ENCODE peak calls at places on chromosomes 12 and 14, in eight cellular contexts. One of them, this sample, is unnamed.
A peak's percentile ranks its signal among the peaks of the same experiment; 100 is the strongest.

GRCh38 chr12:88866881-88867280 is 286.6 kb upstream of the KITLG start:
- DNase-seq in foreskin melanocyte: no peak
- DNase-seq in HuH-7.5: no peak
- DNase-seq in A172: no peak
- DNase-seq in lung microvascular endothelial cell: no peak
- DNase-seq in CD8-positive, alpha-beta T cell: no peak
- DNase-seq in hippocampal formation: no peak
- DNase-seq in activated T-helper 1 cell treated with anti-CD3 and anti-CD28 coated beads, Interleukin-2, amount 50 U/mL, for 16 hours: no peak
- DNase-seq in this sample: no peak

GRCh38 chr12:38528527-38528926 is 212.0 kb downstream of the ALG10B start:
- DNase-seq in hippocampal formation: no peak
- DNase-seq in activated T-helper 1 cell treated with anti-CD3 and anti-CD28 coated beads, Interleukin-2, amount 50 U/mL, for 16 hours: no peak
- DNase-seq in foreskin melanocyte: no peak
- DNase-seq in HuH-7.5: no peak
- DNase-seq in lung microvascular endothelial cell: no peak
- DNase-seq in CD8-positive, alpha-beta T cell: no peak
- DNase-seq in A172: no peak
- DNase-seq in this sample: no peak

GRCh38 chr14:96904201-96904600 is 107.0 kb downstream of the VRK1 start:
- DNase-seq in lung microvascular endothelial cell: no peak
- DNase-seq in HuH-7.5: no peak
- DNase-seq in CD8-positive, alpha-beta T cell: no peak
- DNase-seq in A172: no peak
- DNase-seq in foreskin melanocyte: no peak
- DNase-seq in activated T-helper 1 cell treated with anti-CD3 and anti-CD28 coated beads, Interleukin-2, amount 50 U/mL, for 16 hours: no peak
- DNase-seq in hippocampal formation: no peak
- DNase-seq in this sample: no peak

GRCh38 chr14:104659764-104660523 is 29.5 kb upstream of the INF2 start:
- DNase-seq in hippocampal formation: no peak
- DNase-seq in CD8-positive, alpha-beta T cell: no peak
- DNase-seq in A172: no peak
- DNase-seq in HuH-7.5: no peak
- DNase-seq in lung microvascular endothelial cell: no peak
- DNase-seq in foreskin melanocyte: no peak
- DNase-seq in activated T-helper 1 cell treated with anti-CD3 and anti-CD28 coated beads, Interleukin-2, amount 50 U/mL, for 16 hours: no peak
- DNase-seq in this sample: no peak

GRCh38 chr12:120416490-120417216 is 21.3 kb upstream of the COX6A1 start:
- DNase-seq in hippocampal formation: no peak
- DNase-seq in A172: no peak
- DNase-seq in foreskin melanocyte: no peak
- DNase-seq in HuH-7.5: no peak
- DNase-seq in activated T-helper 1 cell treated with anti-CD3 and anti-CD28 coated beads, Interleukin-2, amount 50 U/mL, for 16 hours: no peak
- DNase-seq in lung microvascular endothelial cell: no peak
- DNase-seq in CD8-positive, alpha-beta T cell: no peak
- DNase-seq in this sample: no peak

GRCh38 chr12:111692575-111693210 is 6.8 kb downstream of the ACAD10 start:
- DNase-seq in A172: peak; percentile 8
- DNase-seq in CD8-positive, alpha-beta T cell: no peak
- DNase-seq in foreskin melanocyte: no peak
- DNase-seq in lung microvascular endothelial cell: no peak
- DNase-seq in HuH-7.5: no peak
- DNase-seq in activated T-helper 1 cell treated with anti-CD3 and anti-CD28 coated beads, Interleukin-2, amount 50 U/mL, for 16 hours: no peak
- DNase-seq in hippocampal formation: no peak
- DNase-seq in this sample: no peak

GRCh38 chr14:80117876-80118275 is 93.4 kb downstream of the DIO2 start:
- DNase-seq in lung microvascular endothelial cell: no peak
- DNase-seq in hippocampal formation: no peak
- DNase-seq in activated T-helper 1 cell treated with anti-CD3 and anti-CD28 coated beads, Interleukin-2, amount 50 U/mL, for 16 hours: no peak
- DNase-seq in CD8-positive, alpha-beta T cell: no peak
- DNase-seq in foreskin melanocyte: no peak
- DNase-seq in HuH-7.5: no peak
- DNase-seq in A172: no peak
- DNase-seq in this sample: no peak

GRCh38 chr14:35347323-35348043 is 55.3 kb downstream of the PSMA6 start:
- DNase-seq in foreskin melanocyte: no peak
- DNase-seq in A172: no peak
- DNase-seq in hippocampal formation: no peak
- DNase-seq in lung microvascular endothelial cell: no peak
- DNase-seq in activated T-helper 1 cell treated with anti-CD3 and anti-CD28 coated beads, Interleukin-2, amount 50 U/mL, for 16 hours: no peak
- DNase-seq in CD8-positive, alpha-beta T cell: no peak
- DNase-seq in HuH-7.5: no peak
- DNase-seq in this sample: no peak

GRCh38 chr14:100386121-100386520 is 63.0 kb downstream of the SLC25A47 start:
- DNase-seq in lung microvascular endothelial cell: peak; percentile 42
- DNase-seq in activated T-helper 1 cell treated with anti-CD3 and anti-CD28 coated beads, Interleukin-2, amount 50 U/mL, for 16 hours: no peak
- DNase-seq in CD8-positive, alpha-beta T cell: no peak
- DNase-seq in foreskin melanocyte: no peak
- DNase-seq in A172: no peak
- DNase-seq in hippocampal formation: no peak
- DNase-seq in HuH-7.5: no peak
- DNase-seq in this sample: no peak

GRCh38 chr12:1519642-1520041 is 74.7 kb downstream of the FBXL14 start:
- DNase-seq in HuH-7.5: no peak
- DNase-seq in A172: no peak
- DNase-seq in foreskin melanocyte: no peak
- DNase-seq in activated T-helper 1 cell treated with anti-CD3 and anti-CD28 coated beads, Interleukin-2, amount 50 U/mL, for 16 hours: no peak
- DNase-seq in lung microvascular endothelial cell: no peak
- DNase-seq in CD8-positive, alpha-beta T cell: no peak
- DNase-seq in hippocampal formation: no peak
- DNase-seq in this sample: no peak

GRCh38 chr12:82688035-82688501 is 1.4 kb downstream of the TMTC2 start:
- DNase-seq in HuH-7.5: no peak
- DNase-seq in A172: peak; percentile 5
- DNase-seq in activated T-helper 1 cell treated with anti-CD3 and anti-CD28 coated beads, Interleukin-2, amount 50 U/mL, for 16 hours: no peak
- DNase-seq in hippocampal formation: peak; percentile 49
- DNase-seq in CD8-positive, alpha-beta T cell: no peak
- DNase-seq in lung microvascular endothelial cell: no peak
- DNase-seq in foreskin melanocyte: peak; percentile 41
- DNase-seq in this sample: peak; percentile 18

GRCh38 chr12:67981236-67982164 is 7.7 kb upstream of the IFNG-AS1 start:
- DNase-seq in lung microvascular endothelial cell: no peak
- DNase-seq in activated T-helper 1 cell treated with anti-CD3 and anti-CD28 coated beads, Interleukin-2, amount 50 U/mL, for 16 hours: no peak
- DNase-seq in HuH-7.5: no peak
- DNase-seq in foreskin melanocyte: peak; percentile 11
- DNase-seq in hippocampal formation: no peak
- DNase-seq in A172: peak; percentile 95
- DNase-seq in CD8-positive, alpha-beta T cell: no peak
- DNase-seq in this sample: no peak

GRCh38 chr14:68552597-68552996 is 240.3 kb downstream of the ZFP36L1 start:
- DNase-seq in lung microvascular endothelial cell: no peak
- DNase-seq in hippocampal formation: no peak
- DNase-seq in HuH-7.5: no peak
- DNase-seq in activated T-helper 1 cell treated with anti-CD3 and anti-CD28 coated beads, Interleukin-2, amount 50 U/mL, for 16 hours: no peak
- DNase-seq in A172: no peak
- DNase-seq in CD8-positive, alpha-beta T cell: no peak
- DNase-seq in foreskin melanocyte: no peak
- DNase-seq in this sample: no peak

GRCh38 chr12:62006076-62006732 is 254.0 kb upstream of the USP15 start:
- DNase-seq in A172: peak; percentile 32
- DNase-seq in hippocampal formation: peak; percentile 9
- DNase-seq in lung microvascular endothelial cell: peak; percentile 52
- DNase-seq in CD8-positive, alpha-beta T cell: peak; percentile 18
- DNase-seq in activated T-helper 1 cell treated with anti-CD3 and anti-CD28 coated beads, Interleukin-2, amount 50 U/mL, for 16 hours: no peak
- DNase-seq in HuH-7.5: peak; percentile 57
- DNase-seq in foreskin melanocyte: peak; percentile 15
- DNase-seq in this sample: peak; percentile 19